ENCODE peak calls at places on chromosome 16, in four cellular contexts. I, V, U and Y are unnamed samples.
A peak's percentile ranks its signal among the peaks of the same experiment; 100 is the strongest.

GRCh38 chr16:5900046-5900445 is 802.5 kb upstream of the EEF2KMT start:
- DNase-seq in I (no peak), V (no peak), U (no peak), Y (no peak)

GRCh38 chr16:58280146-58280845 is 14.5 kb downstream of the PRSS54 start:
- DNase-seq in I (no peak), V (no peak), U (no peak), Y (no peak)

GRCh38 chr16:54585094-54585493 is 298.5 kb upstream of the IRX3 start:
- DNase-seq in I (no peak), V (no peak), U (no peak), Y (no peak)

GRCh38 chr16:2001456-2002355 is 7.9 kb downstream of the ZNF598 start:
- DNase-seq in I (no peak), V (no peak), U (no peak), Y (no peak)

GRCh38 chr16:25177831-25178688 is 38.7 kb upstream of the AQP8 start:
- DNase-seq in I (no peak), V (no peak), U (no peak), Y (peak; percentile 99)

GRCh38 chr16:87877942-87878507 is 8.7 kb upstream of the SLC7A5 start:
- DNase-seq in I (no peak), V (no peak), U (no peak), Y (no peak)

GRCh38 chr16:88731699-88732098 is 25.4 kb downstream of the CTU2 start:
- DNase-seq in I (no peak), V (no peak), U (no peak), Y (no peak)

GRCh38 chr16:13436641-13437423 is 483.1 kb upstream of the ERCC4 start:
- DNase-seq in I (no peak), V (peak; percentile 86), U (peak; percentile 6), Y (peak; percentile 66)

GRCh38 chr16:8936421-8936820 is 27.3 kb downstream of the USP7 start:
- DNase-seq in I (peak; percentile 76), V (no peak), U (peak; percentile 67), Y (peak; percentile 70)

GRCh38 chr16:72291121-72291520 is 119.2 kb upstream of the PMFBP1 start:
- DNase-seq in I (no peak), V (no peak), U (no peak), Y (no peak)
- TF ChIP-seq ETV6 in I (no peak), V (no peak), U (no peak), Y (no peak)

DNA sequence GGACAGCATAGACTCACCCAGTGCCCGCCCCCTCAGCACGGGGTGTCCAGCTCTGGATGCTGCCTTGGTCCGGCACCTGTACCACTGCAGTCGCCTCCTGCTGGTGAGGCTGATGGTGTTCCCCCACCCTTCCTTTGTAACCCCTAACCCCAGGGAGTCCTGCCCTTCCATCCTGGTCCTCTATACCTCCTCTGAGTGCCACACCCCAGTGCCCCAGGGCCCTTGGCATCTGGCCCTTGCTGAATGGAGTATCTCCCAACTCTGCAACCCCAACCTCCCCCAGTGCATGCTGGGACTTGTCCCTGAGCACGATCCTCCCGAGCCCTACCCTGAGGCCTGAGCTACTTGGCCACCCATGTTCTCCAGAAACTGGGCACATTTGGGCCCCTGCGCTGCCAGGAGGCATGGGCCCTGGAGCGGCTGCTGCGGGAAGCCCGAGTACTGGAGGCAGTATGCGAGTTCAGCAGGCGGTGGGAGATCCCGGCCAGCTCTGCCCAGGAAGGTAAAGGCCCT is 15.8 kb downstream of the RIPOR1 start:
- DNase-seq in I (no peak), V (no peak), U (no peak), Y (no peak)
- TF ChIP-seq ETV6 in I (no peak), V (no peak), U (no peak), Y (no peak)

DNA sequence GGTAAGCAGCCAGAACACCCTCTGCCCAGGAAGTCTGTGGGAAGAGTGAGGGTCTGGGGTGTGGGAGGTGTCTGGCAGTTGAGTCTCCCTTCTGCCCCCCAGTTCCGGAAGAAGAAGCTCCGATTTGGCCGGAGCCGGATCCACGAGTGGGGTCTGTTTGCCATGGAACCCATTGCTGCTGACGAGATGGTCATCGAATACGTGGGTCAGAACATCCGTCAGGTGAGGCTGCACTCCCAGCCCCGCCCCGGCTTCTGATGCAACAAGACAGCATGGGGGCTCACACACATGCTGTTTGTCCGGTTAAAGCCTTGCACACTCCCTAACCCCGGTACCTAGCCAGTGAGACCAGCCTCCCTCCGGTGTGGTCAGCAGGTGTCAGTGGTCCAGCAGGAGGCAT is 4.0 kb upstream of the HSD3B7 start:
- DNase-seq in I (no peak), V (no peak), U (no peak), Y (no peak)
- TF ChIP-seq ETV6 in I (no peak), V (no peak), U (no peak), Y (no peak)

GRCh38 chr16:73011926-73012325 is 36.0 kb downstream of the ZFHX3 start:
- DNase-seq in I (no peak), V (no peak), U (no peak), Y (no peak)
- TF ChIP-seq ETV6 in I (no peak), V (no peak), U (no peak), Y (no peak)

GRCh38 chr16:83802135-83802534 is 5.6 kb upstream of the HSBP1 start:
- DNase-seq in I (no peak), V (no peak), U (no peak), Y (no peak)

GRCh38 chr16:83803811-83804210 is 4.0 kb upstream of the HSBP1 start:
- DNase-seq in I (no peak), V (no peak), U (no peak), Y (no peak)

GRCh38 chr16:83802559-83802958 is 5.2 kb upstream of the HSBP1 start:
- DNase-seq in I (no peak), V (no peak), U (no peak), Y (no peak)

GRCh38 chr16:83806036-83806435 is 1.7 kb upstream of the HSBP1 start:
- DNase-seq in I (no peak), V (no peak), U (no peak), Y (no peak)

DNA sequence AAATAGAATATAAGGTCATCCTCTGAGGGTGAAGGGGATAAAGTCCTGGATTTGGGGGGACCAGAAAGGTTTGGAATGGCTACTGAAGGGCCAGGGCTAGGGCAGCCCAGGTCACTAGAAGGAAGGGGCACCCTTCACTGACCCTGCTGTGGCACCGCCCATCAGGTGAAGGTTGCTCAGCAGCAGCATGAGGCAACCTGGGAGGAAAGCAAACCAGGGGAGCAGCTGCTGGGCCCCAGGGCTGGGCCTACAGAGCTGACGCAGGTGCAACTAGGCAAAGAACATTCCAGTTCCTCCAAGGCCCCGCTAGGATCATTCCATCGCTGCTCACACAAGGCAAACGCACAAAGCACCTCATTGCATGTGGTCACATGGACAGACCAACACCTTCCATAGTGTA is 3.4 kb upstream of the HSBP1 start:
- DNase-seq in I (no peak), V (no peak), U (no peak), Y (no peak)
- TF ChIP-seq ETV6 in I (no peak), V (no peak), U (no peak), Y (no peak)

DNA sequence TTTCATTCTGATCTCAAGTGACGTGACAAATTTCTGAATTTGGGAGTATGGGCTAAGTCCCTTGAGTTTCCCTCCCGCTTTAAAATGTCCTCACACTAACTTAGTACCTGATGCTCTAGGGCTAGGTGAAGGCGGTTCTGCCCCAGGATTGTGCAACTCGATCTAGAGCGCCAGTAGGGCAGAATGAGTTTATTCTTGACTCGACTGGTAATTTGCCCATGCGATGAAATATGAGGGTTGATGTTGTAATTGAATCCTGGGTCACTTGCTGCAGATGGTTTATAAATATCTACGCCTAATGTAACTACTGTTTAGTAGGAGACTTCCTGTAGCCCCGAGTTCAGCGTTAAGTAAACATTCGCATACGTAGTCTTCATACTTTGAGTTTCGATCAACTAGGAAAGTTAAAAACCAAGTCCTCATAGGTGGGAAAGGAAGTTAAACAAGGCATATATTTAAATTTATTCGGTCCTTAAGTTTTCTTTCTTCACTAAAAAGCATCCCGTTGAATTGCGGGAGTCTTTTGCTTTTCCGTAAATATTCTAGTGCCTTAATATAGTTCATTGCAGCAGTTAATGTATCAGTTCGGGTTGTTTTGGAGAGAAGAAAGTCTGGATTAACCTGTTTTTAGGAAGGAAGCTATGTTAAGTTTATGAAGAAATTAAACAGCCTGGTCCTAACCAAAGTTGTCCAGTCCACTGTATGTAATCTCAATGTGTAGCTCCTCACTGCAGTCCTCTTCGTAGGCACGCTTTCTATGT is 1.6 kb downstream of the CTCF start:
- DNase-seq in I (no peak), V (no peak), U (peak; percentile 48), Y (peak; percentile 58)
- TF ChIP-seq ETV6 in I (no peak), V (no peak), U (no peak), Y (no peak)